ENCODE peak calls at places on chromosomes 1 and 21, in five cellular contexts. One of them, this sample, is unnamed.

GRCh38 chr1:92755541-92756351 is 29.2 kb downstream of the EVI5 start:
- DNase-seq in HCT116: no peak
- DNase-seq in K562: no peak
- DNase-seq in GM12878: no peak
- DNase-seq in HepG2: no peak
- DNase-seq in this sample: no peak

GRCh38 chr21:36691539-36692124 is 7.3 kb upstream of the SIM2 start:
- DNase-seq in HCT116: no peak
- DNase-seq in K562: no peak
- DNase-seq in GM12878: no peak
- DNase-seq in HepG2: no peak
- DNase-seq in this sample: peak; percentile 42

GRCh38 chr1:6028042-6028895 is 17.4 kb upstream of the KCNAB2 start:
- DNase-seq in HCT116: no peak
- DNase-seq in K562: no peak
- DNase-seq in GM12878: no peak
- DNase-seq in HepG2: no peak
- DNase-seq in this sample: no peak

GRCh38 chr1:54804471-54805132 is 3.5 kb upstream of the TTC22 start:
- DNase-seq in HCT116: no peak
- DNase-seq in K562: no peak
- DNase-seq in GM12878: no peak
- DNase-seq in HepG2: no peak
- DNase-seq in this sample: no peak

GRCh38 chr21:30206551-30207251 is 9.2 kb downstream of the CLDN8 start:
- DNase-seq in HCT116: no peak
- DNase-seq in K562: no peak
- DNase-seq in GM12878: no peak
- DNase-seq in HepG2: no peak
- DNase-seq in this sample: no peak

GRCh38 chr1:14913475-14914155 is 239.9 kb upstream of the TMEM51 start:
- DNase-seq in HCT116: no peak
- DNase-seq in K562: no peak
- DNase-seq in GM12878: peak; percentile 65
- DNase-seq in HepG2: no peak
- DNase-seq in this sample: no peak

GRCh38 chr1:234870020-234870378 is 258.6 kb downstream of the TOMM20 start:
- DNase-seq in HCT116: no peak
- DNase-seq in K562: no peak
- DNase-seq in GM12878: no peak
- DNase-seq in HepG2: no peak
- DNase-seq in this sample: no peak

GRCh38 chr1:33512612-33513011 is 40.2 kb downstream of the ZSCAN20 start:
- DNase-seq in HCT116: no peak
- DNase-seq in K562: no peak
- DNase-seq in GM12878: no peak
- DNase-seq in HepG2: no peak
- DNase-seq in this sample: no peak

GRCh38 chr1:31978853-31979400 is 34.7 kb upstream of the KHDRBS1 start:
- DNase-seq in HCT116: no peak
- DNase-seq in K562: no peak
- DNase-seq in GM12878: no peak
- DNase-seq in HepG2: no peak
- DNase-seq in this sample: peak; percentile 43

GRCh38 chr1:42165511-42166210 is 1.1 kb upstream of the GUCA2A start:
- DNase-seq in HCT116: peak; percentile 38
- DNase-seq in K562: no peak
- DNase-seq in GM12878: no peak
- DNase-seq in HepG2: peak; percentile 87
- DNase-seq in this sample: peak; percentile 35

GRCh38 chr1:168628807-168629206 is 52.4 kb downstream of the XCL1 start:
- DNase-seq in HCT116: peak; percentile 78
- DNase-seq in K562: no peak
- DNase-seq in GM12878: no peak
- DNase-seq in HepG2: no peak
- DNase-seq in this sample: no peak

GRCh38 chr21:25733859-25734653 is 648 bp downstream of the ATP5PF start:
- DNase-seq in HCT116: no peak
- DNase-seq in K562: peak; percentile 28
- DNase-seq in GM12878: no peak
- DNase-seq in HepG2: peak; percentile 62
- DNase-seq in this sample: peak; percentile 6

GRCh38 chr21:26267389-26267788 is 96.8 kb upstream of the APP start:
- DNase-seq in HCT116: no peak
- DNase-seq in K562: no peak
- DNase-seq in GM12878: no peak
- DNase-seq in HepG2: no peak
- DNase-seq in this sample: no peak

GRCh38 chr21:42836767-42837301 is 42.5 kb downstream of the WDR4 start:
- DNase-seq in HCT116: no peak
- DNase-seq in K562: no peak
- DNase-seq in GM12878: no peak
- DNase-seq in HepG2: no peak
- DNase-seq in this sample: no peak

GRCh38 chr1:61056674-61057439 is 25.5 kb upstream of the NFIA start:
- DNase-seq in HCT116: peak; percentile 50
- DNase-seq in K562: peak; percentile 30
- DNase-seq in GM12878: no peak
- DNase-seq in HepG2: no peak
- DNase-seq in this sample: peak; percentile 8

GRCh38 chr1:228862542-228863505 is 127.5 kb downstream of the RHOU start:
- DNase-seq in HCT116: no peak
- DNase-seq in K562: no peak
- DNase-seq in GM12878: no peak
- DNase-seq in HepG2: no peak
- DNase-seq in this sample: no peak

GRCh38 chr1:70038025-70038424 is 167.4 kb downstream of the LRRC40 start:
- DNase-seq in HCT116: no peak
- DNase-seq in K562: no peak
- DNase-seq in GM12878: no peak
- DNase-seq in HepG2: no peak
- DNase-seq in this sample: no peak

GRCh38 chr1:185338719-185339622 is 21.9 kb upstream of the IVNS1ABP start:
- DNase-seq in HCT116: no peak
- DNase-seq in K562: no peak
- DNase-seq in GM12878: peak; percentile 86
- DNase-seq in HepG2: no peak
- DNase-seq in this sample: peak; percentile 21

GRCh38 chr1:204468206-204468605 is 26.4 kb downstream of the PIK3C2B start:
- DNase-seq in HCT116: no peak
- DNase-seq in K562: no peak
- DNase-seq in GM12878: no peak
- DNase-seq in HepG2: no peak
- DNase-seq in this sample: no peak

GRCh38 chr1:111625263-111625662 is 5.7 kb downstream of the RAP1A start:
- DNase-seq in HCT116: no peak
- DNase-seq in K562: no peak
- DNase-seq in GM12878: no peak
- DNase-seq in HepG2: no peak
- DNase-seq in this sample: no peak

GRCh38 chr1:76786232-76786631 is 81.0 kb upstream of the ST6GALNAC5 start:
- DNase-seq in HCT116: no peak
- DNase-seq in K562: no peak
- DNase-seq in GM12878: no peak
- DNase-seq in HepG2: no peak
- DNase-seq in this sample: no peak

GRCh38 chr1:228211091-228211870 is 3.4 kb downstream of the OBSCN start:
- DNase-seq in HCT116: no peak
- DNase-seq in K562: no peak
- DNase-seq in GM12878: no peak
- DNase-seq in HepG2: no peak
- DNase-seq in this sample: peak; percentile 20

GRCh38 chr1:48055854-48056253 is 58.7 kb upstream of the TRABD2B start:
- DNase-seq in HCT116: no peak
- DNase-seq in K562: no peak
- DNase-seq in GM12878: no peak
- DNase-seq in HepG2: no peak
- DNase-seq in this sample: peak; percentile 82

GRCh38 chr1:6052543-6053205 is 7.0 kb downstream of the KCNAB2 start:
- DNase-seq in HCT116: no peak
- DNase-seq in K562: peak; percentile 79
- DNase-seq in GM12878: no peak
- DNase-seq in HepG2: peak; percentile 43
- DNase-seq in this sample: peak; percentile 92

GRCh38 chr1:236904874-236905741 is 99.1 kb downstream of the MT1HL1 start:
- DNase-seq in HCT116: peak; percentile 70
- DNase-seq in K562: peak; percentile 34
- DNase-seq in GM12878: no peak
- DNase-seq in HepG2: peak; percentile 91
- DNase-seq in this sample: no peak

GRCh38 chr1:30778979-30779293 is 21.4 kb upstream of the LAPTM5 start:
- DNase-seq in HCT116: no peak
- DNase-seq in K562: no peak
- DNase-seq in GM12878: no peak
- DNase-seq in HepG2: no peak
- DNase-seq in this sample: no peak

GRCh38 chr1:90371106-90371813 is 345.8 kb downstream of the BARHL2 start:
- DNase-seq in HCT116: no peak
- DNase-seq in K562: no peak
- DNase-seq in GM12878: no peak
- DNase-seq in HepG2: no peak
- DNase-seq in this sample: no peak

GRCh38 chr1:201041011-201041410 is 17.5 kb upstream of the KIF21B start:
- DNase-seq in HCT116: no peak
- DNase-seq in K562: no peak
- DNase-seq in GM12878: no peak
- DNase-seq in HepG2: no peak
- DNase-seq in this sample: no peak

GRCh38 chr1:165755393-165756010 is 13.2 kb downstream of the TMCO1 start:
- DNase-seq in HCT116: no peak
- DNase-seq in K562: no peak
- DNase-seq in GM12878: no peak
- DNase-seq in HepG2: no peak
- DNase-seq in this sample: no peak

GRCh38 chr1:108017698-108018097 is 52.7 kb upstream of the VAV3 start:
- DNase-seq in HCT116: no peak
- DNase-seq in K562: no peak
- DNase-seq in GM12878: no peak
- DNase-seq in HepG2: no peak
- DNase-seq in this sample: no peak

GRCh38 chr1:168483531-168483930 is 60.3 kb downstream of the XCL2 start:
- DNase-seq in HCT116: no peak
- DNase-seq in K562: no peak
- DNase-seq in GM12878: no peak
- DNase-seq in HepG2: no peak
- DNase-seq in this sample: no peak

GRCh38 chr1:29487291-29487690 is 251.0 kb downstream of the PTPRU start:
- DNase-seq in HCT116: no peak
- DNase-seq in K562: no peak
- DNase-seq in GM12878: no peak
- DNase-seq in HepG2: no peak
- DNase-seq in this sample: no peak

GRCh38 chr1:7401814-7402547 is 369.1 kb upstream of the VAMP3 start:
- DNase-seq in HCT116: peak; percentile 97
- DNase-seq in K562: no peak
- DNase-seq in GM12878: no peak
- DNase-seq in HepG2: peak; percentile 41
- DNase-seq in this sample: peak; percentile 36

GRCh38 chr1:176617881-176618280 is 154.9 kb downstream of the PAPPA2 start:
- DNase-seq in HCT116: no peak
- DNase-seq in K562: no peak
- DNase-seq in GM12878: no peak
- DNase-seq in HepG2: no peak
- DNase-seq in this sample: peak; percentile 20

GRCh38 chr21:46065215-46065992 is 32.5 kb upstream of the COL6A2 start:
- DNase-seq in HCT116: no peak
- DNase-seq in K562: no peak
- DNase-seq in GM12878: no peak
- DNase-seq in HepG2: no peak
- DNase-seq in this sample: no peak

GRCh38 chr1:109793486-109794318 is 30.0 kb upstream of the EPS8L3 start:
- DNase-seq in HCT116: peak; percentile 16
- DNase-seq in K562: peak; percentile 51
- DNase-seq in GM12878: no peak
- DNase-seq in HepG2: no peak
- DNase-seq in this sample: peak; percentile 45
- TF ChIP-seq REST in HCT116: no peak
- TF ChIP-seq REST in K562: no peak
- TF ChIP-seq REST in GM12878: no peak
- TF ChIP-seq REST in HepG2: no peak
- TF ChIP-seq REST in this sample: no peak

GRCh38 chr1:66366618-66367017 is 167.3 kb upstream of the SGIP1 start:
- DNase-seq in HCT116: no peak
- DNase-seq in K562: no peak
- DNase-seq in GM12878: no peak
- DNase-seq in HepG2: no peak
- DNase-seq in this sample: no peak
- H3K27ac ChIP-seq in HCT116: no peak overlapping the region
- H3K27ac ChIP-seq in K562: no peak overlapping the region
- H3K27ac ChIP-seq in GM12878: no peak overlapping the region
- H3K27ac ChIP-seq in HepG2: no peak overlapping the region
- H3K27ac ChIP-seq in this sample: no peak overlapping the region

GRCh38 chr1:3610165-3610822 is 1.0 kb downstream of the MEGF6 start:
- DNase-seq in HCT116: no peak
- DNase-seq in K562: no peak
- DNase-seq in GM12878: no peak
- DNase-seq in HepG2: no peak
- DNase-seq in this sample: peak; percentile 66

GRCh38 chr1:3609769-3610157 is 1.5 kb downstream of the MEGF6 start:
- DNase-seq in HCT116: no peak
- DNase-seq in K562: no peak
- DNase-seq in GM12878: no peak
- DNase-seq in HepG2: no peak
- DNase-seq in this sample: no peak

GRCh38 chr1:3610823-3611169 is 512 bp downstream of the MEGF6 start:
- DNase-seq in HCT116: no peak
- DNase-seq in K562: no peak
- DNase-seq in GM12878: no peak
- DNase-seq in HepG2: no peak
- DNase-seq in this sample: peak; percentile 58

GRCh38 chr1:3612123-3612522 is 815 bp upstream of the MEGF6 start:
- DNase-seq in HCT116: no peak
- DNase-seq in K562: no peak
- DNase-seq in GM12878: no peak
- DNase-seq in HepG2: no peak
- DNase-seq in this sample: no peak

GRCh38 chr1:3611170-3612019 is at the start of gene MEGF6:
- DNase-seq in HCT116: peak; percentile 69
- DNase-seq in K562: peak; percentile 81
- DNase-seq in GM12878: no peak
- DNase-seq in HepG2: peak; percentile 43
- DNase-seq in this sample: peak; percentile 97
- TF ChIP-seq EZH2 in HCT116: no peak
- TF ChIP-seq EZH2 in K562: no peak
- TF ChIP-seq EZH2 in GM12878: no peak
- TF ChIP-seq EZH2 in HepG2: no peak
- TF ChIP-seq EZH2 in this sample: no peak

DNA sequence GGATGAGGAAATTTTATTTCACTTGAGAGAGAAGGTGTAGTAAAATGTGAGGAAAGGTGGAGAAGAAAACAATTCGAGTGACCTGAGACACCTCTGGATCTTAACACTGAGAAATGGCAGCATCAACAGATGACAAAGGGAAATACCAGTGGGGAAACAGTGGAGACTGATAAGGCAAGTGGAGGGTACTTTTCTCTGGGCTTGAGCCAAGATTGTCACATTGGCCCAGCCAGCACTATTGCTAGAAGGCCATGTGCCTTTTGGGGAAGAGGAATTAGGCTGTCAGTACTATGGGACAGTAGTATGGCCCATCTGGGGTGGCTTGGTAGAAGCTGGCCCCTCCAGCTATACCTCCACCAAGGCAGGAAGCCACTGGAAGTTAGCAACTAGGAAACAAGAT is 8.4 kb downstream of the SYPL2 start:
- DNase-seq in HCT116: no peak
- DNase-seq in K562: no peak
- DNase-seq in GM12878: no peak
- DNase-seq in HepG2: no peak
- DNase-seq in this sample: no peak
- TF ChIP-seq REST in HCT116: no peak
- TF ChIP-seq REST in K562: no peak
- TF ChIP-seq REST in GM12878: no peak
- TF ChIP-seq REST in HepG2: no peak
- TF ChIP-seq REST in this sample: no peak

This sample was measured in GM23338.